ENCODE peak calls at places on chromosomes 7 and 10, in five cellular contexts. J is GM06990, E is astrocyte of the spinal cord, L is hepatocyte, O is GM23338. H is an unnamed sample.
A peak's percentile ranks its signal among the peaks of the same experiment; 100 is the strongest.

GRCh38 chr7:41247128-41247865 is 455.6 kb downstream of the INHBA start:
- DNase-seq in E (peak; percentile 59), L (no peak), J (no peak), O (no peak), H (no peak)

GRCh38 chr10:105252908-105253307 is 611.8 kb downstream of the SORCS3 start:
- DNase-seq in O (peak; percentile 16), J (no peak), L (no peak), E (no peak), H (no peak)

GRCh38 chr7:28369523-28369922 is 42.8 kb upstream of the CREB5 start:
- DNase-seq in L (no peak), J (no peak), E (no peak), O (no peak), H (no peak)

GRCh38 chr10:78627254-78627795 is 441.4 kb upstream of the ZMIZ1 start:
- DNase-seq in J (no peak), E (no peak), O (no peak), L (no peak), H (no peak)

GRCh38 chr10:86943316-86944030 is 13.9 kb downstream of the MMRN2 start:
- DNase-seq in L (no peak), E (no peak), O (no peak), J (no peak), H (no peak)

GRCh38 chr10:113665806-113666354 is 2.0 kb upstream of the NRAP start:
- DNase-seq in L (peak; percentile 67), E (peak; percentile 78), J (no peak), O (peak; percentile 25), H (peak; percentile 57)

GRCh38 chr10:109374215-109374614 is 549.1 kb downstream of the XPNPEP1 start:
- DNase-seq in O (no peak), J (no peak), E (peak; percentile 34), L (no peak), H (no peak)

GRCh38 chr10:35898722-35899485 is 256.8 kb upstream of the FZD8 start:
- DNase-seq in L (no peak), J (no peak), O (no peak), E (no peak), H (no peak)

GRCh38 chr7:92835851-92836488 is 403 bp downstream of the CDK6 start:
- DNase-seq in J (no peak), L (peak; percentile 28), E (peak; percentile 45), O (no peak), H (peak; percentile 39)

GRCh38 chr10:96257944-96258343 is 13.4 kb downstream of the BLNK start:
- DNase-seq in L (no peak), O (no peak), E (no peak), J (no peak), H (no peak)

GRCh38 chr10:124560377-124560776 is 98.8 kb downstream of the LHPP start:
- DNase-seq in L (peak; percentile 67), J (no peak), O (no peak), E (peak; percentile 83), H (peak; percentile 29)

GRCh38 chr7:68955656-68956055 is 642.6 kb upstream of the AUTS2 start:
- DNase-seq in J (no peak), L (no peak), E (no peak), O (no peak), H (no peak)

GRCh38 chr7:516606-517456 is 2.8 kb downstream of the PDGFA start:
- DNase-seq in O (peak; percentile 65), J (no peak), E (peak; percentile 79), L (peak; percentile 87), H (peak; percentile 82)

GRCh38 chr7:92244803-92245486 is 769 bp downstream of the KRIT1 start:
- DNase-seq in J (no peak), E (peak; percentile 8), O (no peak), L (no peak), H (no peak)

GRCh38 chr7:90455163-90456030 is 14.0 kb upstream of the PTTG1IP2 start:
- DNase-seq in O (peak; percentile 68), L (peak; percentile 51), E (peak; percentile 67), J (peak; percentile 7), H (peak; percentile 71)

GRCh38 chr7:149427096-149427680 is 33.7 kb downstream of the ZNF777 start:
- DNase-seq in L (peak; percentile 46), O (no peak), J (no peak), E (no peak), H (no peak)

GRCh38 chr10:109823196-109823595 is 100.1 kb downstream of the XPNPEP1 start:
- DNase-seq in O (no peak), J (no peak), L (no peak), E (no peak), H (peak; percentile 6)

GRCh38 chr10:44280211-44280610 is 104.7 kb downstream of the CXCL12 start:
- DNase-seq in J (no peak), O (no peak), L (no peak), E (no peak), H (no peak)

GRCh38 chr10:7956508-7956907 is 98.0 kb upstream of the GATA3 start:
- DNase-seq in L (no peak), J (peak; percentile 32), E (peak; percentile 61), O (no peak), H (peak; percentile 53)

GRCh38 chr7:100808354-100808875 is 18.9 kb downstream of the EPHB4 start:
- DNase-seq in O (no peak), E (no peak), J (no peak), L (no peak), H (no peak)

GRCh38 chr7:50416509-50417299 is 33.4 kb downstream of the FIGNL1 start:
- DNase-seq in O (peak; percentile 28), J (peak; percentile 61), E (no peak), L (no peak), H (no peak)

GRCh38 chr10:88032566-88032965 is 169.1 kb downstream of the PTEN start:
- DNase-seq in J (no peak), L (no peak), O (no peak), E (peak; percentile 65), H (peak; percentile 49)

GRCh38 chr10:116606061-116606483 is 14.7 kb upstream of the PNLIPRP2 start:
- DNase-seq in E (no peak), L (no peak), J (no peak), O (no peak), H (no peak)

GRCh38 chr10:18359839-18360238 is 219.6 kb downstream of the CACNB2 start:
- DNase-seq in E (no peak), L (peak; percentile 22), J (no peak), O (no peak), H (no peak)

GRCh38 chr10:127041561-127041960 is 136.3 kb downstream of the DOCK1 start:
- DNase-seq in L (no peak), O (no peak), J (no peak), E (peak; percentile 65), H (peak; percentile 85)

GRCh38 chr10:115558252-115558651 is 465.1 kb downstream of the ATRNL1 start:
- DNase-seq in E (no peak), O (peak; percentile 57), J (no peak), L (no peak), H (no peak)

GRCh38 chr10:115555887-115556402 is 462.8 kb downstream of the ATRNL1 start:
- DNase-seq in L (no peak), E (no peak), J (no peak), O (no peak), H (no peak)
- TF ChIP-seq CTCF in L (no peak), E (no peak), J (no peak), O (no peak), H (no peak)

DNA sequence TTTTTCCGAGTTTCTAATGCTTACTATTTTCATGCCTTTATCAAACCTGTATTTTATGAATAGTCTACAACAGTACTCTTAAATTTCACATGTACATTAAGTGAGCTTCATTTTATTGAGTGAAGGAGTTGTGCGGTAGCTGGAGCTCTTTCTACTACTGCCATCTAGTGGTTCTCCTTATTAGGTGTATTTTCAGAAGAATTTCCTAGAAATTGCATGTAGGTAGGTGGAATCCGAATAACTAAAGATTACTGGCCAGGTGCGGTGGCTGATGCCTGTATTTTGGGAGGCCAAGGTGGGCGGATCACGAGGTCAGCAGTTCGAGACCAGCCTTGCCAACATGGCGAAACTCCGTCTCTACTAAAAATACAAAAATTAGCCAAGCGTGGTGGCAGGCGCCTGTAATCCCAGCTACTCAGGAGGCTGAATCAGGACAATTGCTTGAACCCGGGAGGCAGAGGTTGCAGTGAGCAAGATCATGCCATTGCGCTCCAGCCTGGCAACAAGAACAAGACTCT is 38.3 kb downstream of the LRRC72 start:
- DNase-seq in J (no peak), E (peak; percentile 63), O (peak; percentile 87), L (peak; percentile 75), H (peak; percentile 53)
- TF ChIP-seq CTCF in J (peak; percentile 71), E (peak; percentile 56), O (peak; percentile 89), L (peak; percentile 78), H (peak; percentile 54)

GRCh38 chr10:5194431-5194830 is 2.2 kb upstream of the AKR1C4 start:
- DNase-seq in J (no peak), O (no peak), L (no peak), E (no peak), H (no peak)

GRCh38 chr10:5196613-5197234 is at the start of gene AKR1C4:
- DNase-seq in E (no peak), L (peak; percentile 28), J (no peak), O (no peak), H (no peak)

GRCh38 chr10:5198386-5198785 is 1.7 kb downstream of the AKR1C4 start:
- DNase-seq in J (no peak), O (no peak), L (no peak), E (no peak), H (no peak)

GRCh38 chr10:5199398-5199797 is 2.8 kb downstream of the AKR1C4 start:
- DNase-seq in O (peak; percentile 44), J (no peak), E (no peak), L (no peak), H (no peak)

DNA sequence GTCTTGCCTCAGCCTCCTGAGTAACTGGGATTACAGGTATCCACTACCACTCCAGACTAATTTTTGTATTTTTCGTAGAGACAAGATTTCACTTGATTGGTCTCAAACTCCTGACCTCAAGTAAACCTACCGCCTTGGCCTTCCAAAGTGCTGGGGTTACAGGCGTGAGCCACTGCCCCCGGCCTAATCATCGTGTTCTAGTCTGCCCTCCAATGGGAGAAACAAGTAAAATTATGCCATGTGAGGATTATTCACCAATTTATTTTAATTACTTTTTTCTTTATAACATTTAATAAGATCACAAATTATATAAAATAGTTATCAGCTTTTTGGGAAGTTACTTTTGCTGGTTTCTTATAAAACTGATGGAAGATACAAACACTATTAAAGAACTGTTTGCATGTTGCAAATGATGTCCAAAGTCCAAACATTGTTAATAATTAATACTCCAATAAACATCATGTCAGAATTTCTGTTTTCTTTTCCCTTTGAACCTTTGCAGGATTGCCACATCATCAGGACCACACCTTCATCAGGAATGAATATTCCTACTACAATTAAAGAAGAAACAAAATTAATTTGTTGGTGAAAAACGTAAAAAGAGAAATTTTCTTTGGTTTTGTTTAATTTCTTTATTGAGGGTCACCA is 786 bp upstream of the AKR1C4 start:
- DNase-seq in L (peak; percentile 12), E (no peak), J (no peak), O (peak; percentile 5), H (no peak)
- TF ChIP-seq CTCF in L (peak; percentile 9), E (no peak), J (no peak), O (no peak), H (no peak)

DNA sequence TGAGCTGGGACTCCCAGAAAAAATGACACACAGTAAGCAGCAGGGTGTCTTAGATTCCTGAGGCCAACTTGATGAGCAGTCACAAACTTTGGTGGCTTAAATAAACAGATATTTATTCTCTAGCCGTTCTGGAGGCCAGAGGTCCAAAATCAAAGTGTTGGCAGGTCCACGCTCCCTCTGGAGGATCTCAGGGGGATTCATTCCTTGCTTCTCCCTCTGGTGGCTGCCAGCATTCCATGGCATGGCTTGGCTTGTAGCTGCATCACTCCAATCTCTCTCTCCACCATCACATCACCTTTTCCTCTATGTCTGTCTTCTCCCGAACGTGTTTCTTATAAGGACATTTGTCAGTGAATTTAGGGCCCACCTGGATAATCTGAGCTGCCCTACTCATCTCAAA is 98.4 kb downstream of the OSBPL3 start:
- DNase-seq in J (no peak), O (peak; percentile 57), L (no peak), E (no peak), H (peak; percentile 34)
- TF ChIP-seq CTCF in J (no peak), O (peak; percentile 37), L (no peak), E (peak; percentile 13), H (no peak)

GRCh38 chr7:106600569-106601373 is 60.2 kb downstream of the CCDC71L start:
- DNase-seq in J (no peak), L (no peak), E (no peak), O (no peak), H (no peak)
- TF ChIP-seq CTCF in J (no peak), L (no peak), E (no peak), O (no peak), H (no peak)

H was measured in MCF 10A.